ENCODE peak calls at places on chromosomes 3 and 15, in six cellular contexts. One of them, this sample, is unnamed. For H3K36me3, the result is how much of the 10 kb centered on the place peaks cover.

GRCh38 chr3:172341482-172342059 is 106.7 kb downstream of the GHSR start:
- DNase-seq in tibial artery: no peak
- DNase-seq in heart left ventricle: no peak
- DNase-seq in stomach: no peak
- DNase-seq in mammary epithelial cell: peak
- DNase-seq in left lung: no peak
- DNase-seq in this sample: no peak

GRCh38 chr3:71254251-71254650 is 329.3 kb downstream of the FOXP1 start:
- DNase-seq in tibial artery: no peak
- DNase-seq in heart left ventricle: no peak
- DNase-seq in stomach: peak
- DNase-seq in mammary epithelial cell: no peak
- DNase-seq in left lung: no peak
- DNase-seq in this sample: no peak

GRCh38 chr15:48966595-48967301 is 3.0 kb upstream of the SHC4 start:
- DNase-seq in tibial artery: no peak
- DNase-seq in heart left ventricle: no peak
- DNase-seq in stomach: no peak
- DNase-seq in mammary epithelial cell: peak
- DNase-seq in left lung: no peak
- DNase-seq in this sample: no peak

GRCh38 chr15:27842526-27842925 is 256.6 kb downstream of the OCA2 start:
- DNase-seq in tibial artery: no peak
- DNase-seq in heart left ventricle: no peak
- DNase-seq in stomach: no peak
- DNase-seq in mammary epithelial cell: no peak
- DNase-seq in left lung: no peak
- DNase-seq in this sample: no peak

GRCh38 chr3:179949428-179949827 is 87.3 kb downstream of the PEX5L start:
- DNase-seq in tibial artery: no peak
- DNase-seq in heart left ventricle: no peak
- DNase-seq in stomach: no peak
- DNase-seq in mammary epithelial cell: no peak
- DNase-seq in left lung: no peak
- DNase-seq in this sample: no peak

GRCh38 chr15:58469432-58470353 is 37.9 kb downstream of the LIPC start:
- DNase-seq in tibial artery: no peak
- DNase-seq in heart left ventricle: no peak
- DNase-seq in stomach: peak
- DNase-seq in mammary epithelial cell: peak
- DNase-seq in left lung: peak
- DNase-seq in this sample: no peak

GRCh38 chr3:52841981-52842340 is 7.1 kb upstream of the MUSTN1 start:
- DNase-seq in tibial artery: no peak
- DNase-seq in heart left ventricle: no peak
- DNase-seq in stomach: no peak
- DNase-seq in mammary epithelial cell: no peak
- DNase-seq in left lung: no peak
- DNase-seq in this sample: peak

GRCh38 chr15:91912336-91912735 is 58.8 kb downstream of the SLCO3A1 start:
- DNase-seq in tibial artery: no peak
- DNase-seq in heart left ventricle: no peak
- DNase-seq in stomach: no peak
- DNase-seq in mammary epithelial cell: no peak
- DNase-seq in left lung: no peak
- DNase-seq in this sample: no peak

GRCh38 chr3:58563386-58564035 is 13.7 kb downstream of the FAM107A start:
- DNase-seq in tibial artery: no peak
- DNase-seq in heart left ventricle: no peak
- DNase-seq in stomach: no peak
- DNase-seq in mammary epithelial cell: peak
- DNase-seq in left lung: no peak
- DNase-seq in this sample: no peak

GRCh38 chr3:9311265-9311664 is 51.6 kb upstream of the THUMPD3 start:
- DNase-seq in tibial artery: no peak
- DNase-seq in heart left ventricle: no peak
- DNase-seq in stomach: no peak
- DNase-seq in mammary epithelial cell: no peak
- DNase-seq in left lung: no peak
- DNase-seq in this sample: no peak

GRCh38 chr3:146382386-146382785 is 87.0 kb downstream of the PLSCR2 start:
- DNase-seq in tibial artery: no peak
- DNase-seq in heart left ventricle: no peak
- DNase-seq in stomach: no peak
- DNase-seq in mammary epithelial cell: peak
- DNase-seq in left lung: no peak
- DNase-seq in this sample: no peak

GRCh38 chr3:194150252-194150934 is 14.4 kb downstream of the HES1 start:
- DNase-seq in tibial artery: no peak
- DNase-seq in heart left ventricle: no peak
- DNase-seq in stomach: no peak
- DNase-seq in mammary epithelial cell: no peak
- DNase-seq in left lung: no peak
- DNase-seq in this sample: no peak

GRCh38 chr3:79038636-79039035 is 729.2 kb downstream of the ROBO1 start:
- DNase-seq in tibial artery: no peak
- DNase-seq in heart left ventricle: no peak
- DNase-seq in stomach: no peak
- DNase-seq in mammary epithelial cell: no peak
- DNase-seq in left lung: no peak
- DNase-seq in this sample: no peak

GRCh38 chr15:31317980-31318342 is 8.7 kb upstream of the KLF13 start:
- DNase-seq in tibial artery: no peak
- DNase-seq in heart left ventricle: no peak
- DNase-seq in stomach: no peak
- DNase-seq in mammary epithelial cell: no peak
- DNase-seq in left lung: no peak
- DNase-seq in this sample: no peak
- H3K36me3 ChIP-seq in tibial artery: under half
- H3K36me3 ChIP-seq in heart left ventricle: under half
- H3K36me3 ChIP-seq in stomach: under half
- H3K36me3 ChIP-seq in mammary epithelial cell: under half
- H3K36me3 ChIP-seq in left lung: under half
- H3K36me3 ChIP-seq in this sample: under half

GRCh38 chr15:36481156-36481555 is 98.3 kb upstream of the CDIN1 start:
- DNase-seq in tibial artery: no peak
- DNase-seq in heart left ventricle: no peak
- DNase-seq in stomach: no peak
- DNase-seq in mammary epithelial cell: no peak
- DNase-seq in left lung: no peak
- DNase-seq in this sample: no peak
- H3K36me3 ChIP-seq in tibial artery: under half
- H3K36me3 ChIP-seq in heart left ventricle: under half
- H3K36me3 ChIP-seq in stomach: under half
- H3K36me3 ChIP-seq in mammary epithelial cell: under half
- H3K36me3 ChIP-seq in left lung: under half
- H3K36me3 ChIP-seq in this sample: under half

GRCh38 chr15:101228313-101228712 is 23.5 kb downstream of the CHSY1 start:
- DNase-seq in tibial artery: no peak
- DNase-seq in heart left ventricle: no peak
- DNase-seq in stomach: no peak
- DNase-seq in mammary epithelial cell: no peak
- DNase-seq in left lung: no peak
- DNase-seq in this sample: no peak
- H3K36me3 ChIP-seq in tibial artery: under half
- H3K36me3 ChIP-seq in heart left ventricle: under half
- H3K36me3 ChIP-seq in stomach: under half
- H3K36me3 ChIP-seq in mammary epithelial cell: under half
- H3K36me3 ChIP-seq in left lung: under half
- H3K36me3 ChIP-seq in this sample: under half

GRCh38 chr3:127616836-127617605 is 12.0 kb upstream of the PODXL2 start:
- DNase-seq in tibial artery: no peak
- DNase-seq in heart left ventricle: no peak
- DNase-seq in stomach: no peak
- DNase-seq in mammary epithelial cell: no peak
- DNase-seq in left lung: no peak
- DNase-seq in this sample: no peak
- H3K36me3 ChIP-seq in tibial artery: under half
- H3K36me3 ChIP-seq in heart left ventricle: under half
- H3K36me3 ChIP-seq in stomach: half or more
- H3K36me3 ChIP-seq in mammary epithelial cell: under half
- H3K36me3 ChIP-seq in left lung: half or more
- H3K36me3 ChIP-seq in this sample: under half

DNA sequence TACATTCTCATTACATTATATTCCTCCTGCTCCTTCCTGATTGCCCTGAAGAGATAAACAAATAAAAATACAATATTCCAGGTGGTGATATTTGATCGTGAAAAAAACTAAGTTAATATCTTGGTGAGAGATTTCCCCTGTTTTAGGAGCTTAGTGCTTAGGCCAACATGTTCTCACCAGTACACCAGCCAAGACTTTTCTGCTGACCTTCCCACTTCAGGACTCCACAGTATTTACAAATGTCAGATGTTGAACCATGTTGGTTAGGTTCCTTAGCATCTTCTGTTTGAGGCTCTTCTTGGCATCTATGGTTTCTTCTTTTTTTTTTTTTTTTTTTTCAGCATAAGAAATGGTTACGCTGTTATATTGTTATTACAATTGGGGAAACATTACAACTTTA is 247.0 kb downstream of the IL5RA start:
- DNase-seq in tibial artery: no peak
- DNase-seq in heart left ventricle: no peak
- DNase-seq in stomach: no peak
- DNase-seq in mammary epithelial cell: no peak
- DNase-seq in left lung: no peak
- DNase-seq in this sample: no peak
- H3K36me3 ChIP-seq in tibial artery: under half
- H3K36me3 ChIP-seq in heart left ventricle: under half
- H3K36me3 ChIP-seq in stomach: under half
- H3K36me3 ChIP-seq in mammary epithelial cell: under half
- H3K36me3 ChIP-seq in left lung: under half
- H3K36me3 ChIP-seq in this sample: under half

GRCh38 chr15:67943475-67943874 is 103.6 kb upstream of the RNU6-1 start:
- DNase-seq in tibial artery: no peak
- DNase-seq in heart left ventricle: no peak
- DNase-seq in stomach: no peak
- DNase-seq in mammary epithelial cell: no peak
- DNase-seq in left lung: no peak
- DNase-seq in this sample: no peak
- H3K36me3 ChIP-seq in tibial artery: under half
- H3K36me3 ChIP-seq in heart left ventricle: under half
- H3K36me3 ChIP-seq in stomach: under half
- H3K36me3 ChIP-seq in mammary epithelial cell: under half
- H3K36me3 ChIP-seq in left lung: under half
- H3K36me3 ChIP-seq in this sample: under half

GRCh38 chr3:963255-963654 is 129.6 kb upstream of the CNTN6 start:
- DNase-seq in tibial artery: no peak
- DNase-seq in heart left ventricle: no peak
- DNase-seq in stomach: no peak
- DNase-seq in mammary epithelial cell: peak
- DNase-seq in left lung: no peak
- DNase-seq in this sample: no peak

DNA sequence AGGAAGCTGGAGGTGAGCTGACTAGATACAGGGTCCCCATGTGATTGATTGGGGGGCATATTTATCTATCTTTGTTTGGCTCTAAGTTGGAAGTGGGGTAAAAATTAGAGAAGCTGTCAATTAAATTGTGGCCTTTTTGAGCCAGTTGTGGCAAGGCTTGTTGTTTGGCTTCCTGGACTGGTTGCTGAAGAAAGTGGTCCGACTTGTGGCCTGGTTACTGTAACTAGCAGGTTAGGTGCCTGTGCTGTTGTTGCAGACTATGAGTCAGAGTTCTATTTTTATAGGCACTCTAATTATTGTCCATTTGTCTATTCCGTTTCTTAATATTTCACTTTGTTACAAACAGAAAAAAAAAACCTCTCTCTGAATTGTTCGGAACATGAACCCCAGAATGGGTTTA is 129.1 kb upstream of the CNTN6 start:
- DNase-seq in tibial artery: no peak
- DNase-seq in heart left ventricle: no peak
- DNase-seq in stomach: no peak
- DNase-seq in mammary epithelial cell: peak
- DNase-seq in left lung: no peak
- DNase-seq in this sample: no peak
- H3K36me3 ChIP-seq in tibial artery: under half
- H3K36me3 ChIP-seq in heart left ventricle: under half
- H3K36me3 ChIP-seq in stomach: under half
- H3K36me3 ChIP-seq in mammary epithelial cell: under half
- H3K36me3 ChIP-seq in left lung: under half
- H3K36me3 ChIP-seq in this sample: under half

GRCh38 chr3:177438596-177439220 is 241.4 kb upstream of the TBL1XR1 start:
- DNase-seq in tibial artery: no peak
- DNase-seq in heart left ventricle: no peak
- DNase-seq in stomach: no peak
- DNase-seq in mammary epithelial cell: no peak
- DNase-seq in left lung: no peak
- DNase-seq in this sample: no peak
- H3K36me3 ChIP-seq in tibial artery: under half
- H3K36me3 ChIP-seq in heart left ventricle: under half
- H3K36me3 ChIP-seq in stomach: under half
- H3K36me3 ChIP-seq in mammary epithelial cell: under half
- H3K36me3 ChIP-seq in left lung: under half
- H3K36me3 ChIP-seq in this sample: under half

This sample was measured in gastrocnemius medialis.